ENCODE peak calls at places on chromosomes 3 and 15, in seven cellular contexts. A is type B pancreatic cell, I is fibroblast of lung, L is HFF-Myc, Y is epithelial cell of esophagus, K is glutamatergic neuron, Z is pancreas. C is an unnamed sample.

GRCh38 chr3:481680-482079 is 285.1 kb downstream of the CHL1 start:
- DNase-seq in Y (peak), A (no peak), K (no peak), Z (no peak), L (no peak), I (no peak), C (peak)

GRCh38 chr3:39383913-39384664 is 919 bp downstream of the SLC25A38 start:
- DNase-seq in I (peak), A (peak), Z (peak), L (peak), K (peak), Y (peak), C (peak)

GRCh38 chr3:134029734-134030381 is at the start of gene SLCO2A1:
- DNase-seq in L (no peak), K (peak), I (peak), Z (peak), A (no peak), Y (peak), C (peak)

GRCh38 chr15:50058231-50058630 is 60.8 kb downstream of the ATP8B4 start:
- DNase-seq in K (no peak), Y (no peak), A (no peak), L (peak), I (peak), Z (no peak), C (peak)

GRCh38 chr3:115768661-115769060 is 145.4 kb downstream of the GAP43 start:
- DNase-seq in Z (no peak), A (no peak), K (no peak), Y (no peak), I (no peak), L (no peak), C (no peak)

GRCh38 chr15:87716422-87716821 is 540.1 kb downstream of the NTRK3 start:
- DNase-seq in I (no peak), L (no peak), K (no peak), Y (no peak), A (no peak), Z (no peak), C (no peak)

GRCh38 chr15:85329561-85330421 is 50.6 kb upstream of the AKAP13 start:
- DNase-seq in K (no peak), I (peak), Z (no peak), L (peak), A (no peak), Y (no peak), C (no peak)

GRCh38 chr15:101252836-101253235 is 988 bp upstream of the CHSY1 start:
- DNase-seq in K (no peak), A (no peak), Y (peak), I (no peak), Z (no peak), L (no peak), C (peak)

GRCh38 chr15:63610209-63610841 is 13.1 kb downstream of the FBXL22 start:
- DNase-seq in K (peak), A (no peak), L (peak), Y (peak), Z (peak), I (peak), C (peak)

GRCh38 chr15:37576952-37577351 is 357.5 kb upstream of the TMCO5A start:
- DNase-seq in K (no peak), L (no peak), Y (no peak), I (no peak), Z (no peak), A (no peak), C (no peak)
- TF ChIP-seq CTCF in K (no peak), L (no peak), Y (no peak), I (no peak), Z (no peak), A (no peak), C (no peak)

DNA sequence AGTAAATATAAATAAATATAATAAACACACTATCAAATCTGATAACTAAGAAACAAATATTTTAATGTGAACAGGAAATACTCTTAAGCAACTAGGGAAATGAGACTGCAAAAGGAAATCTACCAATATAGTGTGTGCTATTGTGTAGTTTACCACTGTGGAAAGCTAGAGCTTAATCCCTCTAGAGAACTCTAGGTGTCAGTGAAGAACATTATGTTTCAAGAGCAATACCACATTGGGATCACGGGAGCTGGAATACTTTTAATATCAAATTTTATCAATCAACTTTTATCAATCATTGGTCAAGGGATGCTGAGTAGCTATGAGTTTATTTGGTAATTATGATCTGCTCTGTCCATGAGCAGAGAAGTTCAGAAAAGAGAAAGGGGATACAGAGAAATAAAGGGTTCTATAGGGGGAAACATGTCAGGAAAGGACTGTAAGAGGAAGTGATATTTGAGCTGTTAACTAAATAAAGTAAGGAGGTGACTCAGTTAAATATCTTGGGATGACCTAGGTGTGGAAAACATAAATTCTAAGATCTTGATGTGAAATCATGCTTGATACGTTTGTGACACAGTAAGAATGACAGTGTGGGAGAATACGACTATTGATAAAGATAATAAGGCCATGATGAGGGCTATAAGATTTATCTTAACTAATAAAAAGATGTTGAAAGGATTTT is 762.2 kb upstream of the ALCAM start:
- DNase-seq in K (no peak), A (no peak), L (peak), I (peak), Z (no peak), Y (peak), C (peak)
- TF ChIP-seq CTCF in K (no peak), A (peak), L (peak), I (peak), Z (no peak), Y (peak), C (peak)

GRCh38 chr3:51176923-51177322 is 208.2 kb upstream of the MANF start:
- DNase-seq in L (no peak), Y (no peak), K (no peak), A (no peak), Z (no peak), I (no peak), C (no peak)
- TF ChIP-seq CTCF in L (no peak), Y (no peak), K (no peak), A (no peak), Z (no peak), I (no peak), C (no peak)

DNA sequence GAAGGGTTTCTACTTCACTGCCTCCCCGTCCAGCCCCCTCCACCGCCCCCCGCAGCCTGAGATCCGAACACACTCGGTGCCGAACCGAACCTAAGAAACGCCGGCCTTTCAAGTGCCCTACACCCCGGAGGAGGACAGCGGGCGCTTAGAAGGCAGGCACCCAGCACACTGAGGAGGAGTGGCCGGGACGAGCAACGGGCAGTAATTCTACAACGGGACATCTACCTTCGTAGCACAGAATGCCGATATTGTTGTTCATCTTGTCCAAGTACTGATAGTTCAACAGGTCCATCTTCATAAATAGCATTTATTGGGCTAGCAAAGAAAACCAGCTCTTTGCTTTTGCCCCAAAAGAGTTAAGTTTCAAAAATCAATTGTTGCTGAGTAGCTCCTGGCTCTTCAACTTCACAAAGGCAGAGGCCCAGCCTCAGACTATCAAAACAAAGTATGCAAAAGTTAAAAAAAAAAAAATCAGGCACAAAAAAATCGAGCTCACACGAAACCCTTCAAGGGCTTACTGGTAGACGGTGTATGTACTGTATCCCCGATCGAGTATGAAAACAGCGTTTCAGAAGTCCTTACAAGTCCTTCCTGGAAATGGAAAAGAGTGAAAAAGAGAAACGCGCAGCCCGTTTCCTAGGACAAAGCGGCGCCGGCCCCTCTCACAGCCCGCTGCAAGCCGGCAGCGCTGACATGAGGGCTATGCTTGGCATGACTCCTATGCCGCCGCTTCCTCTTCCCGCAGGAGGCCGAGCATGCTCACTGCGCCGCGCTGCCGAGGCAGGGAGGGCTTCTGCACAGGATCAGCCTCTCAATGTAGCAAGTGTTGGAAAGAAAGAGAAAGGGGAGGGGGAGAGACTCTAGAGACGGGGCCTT is at the start of gene VGLL4:
- DNase-seq in L (peak), Y (peak), Z (peak), I (peak), A (peak), K (peak), C (peak)
- TF ChIP-seq CTCF in L (no peak), Y (no peak), Z (no peak), I (no peak), A (no peak), K (no peak), C (no peak)

GRCh38 chr3:62289922-62290321 is 83.4 kb downstream of the FEZF2 start:
- DNase-seq in Z (no peak), A (no peak), I (no peak), L (no peak), K (no peak), Y (no peak), C (no peak)
- TF ChIP-seq CTCF in Z (no peak), A (no peak), I (no peak), L (no peak), K (no peak), Y (no peak), C (no peak)

DNA sequence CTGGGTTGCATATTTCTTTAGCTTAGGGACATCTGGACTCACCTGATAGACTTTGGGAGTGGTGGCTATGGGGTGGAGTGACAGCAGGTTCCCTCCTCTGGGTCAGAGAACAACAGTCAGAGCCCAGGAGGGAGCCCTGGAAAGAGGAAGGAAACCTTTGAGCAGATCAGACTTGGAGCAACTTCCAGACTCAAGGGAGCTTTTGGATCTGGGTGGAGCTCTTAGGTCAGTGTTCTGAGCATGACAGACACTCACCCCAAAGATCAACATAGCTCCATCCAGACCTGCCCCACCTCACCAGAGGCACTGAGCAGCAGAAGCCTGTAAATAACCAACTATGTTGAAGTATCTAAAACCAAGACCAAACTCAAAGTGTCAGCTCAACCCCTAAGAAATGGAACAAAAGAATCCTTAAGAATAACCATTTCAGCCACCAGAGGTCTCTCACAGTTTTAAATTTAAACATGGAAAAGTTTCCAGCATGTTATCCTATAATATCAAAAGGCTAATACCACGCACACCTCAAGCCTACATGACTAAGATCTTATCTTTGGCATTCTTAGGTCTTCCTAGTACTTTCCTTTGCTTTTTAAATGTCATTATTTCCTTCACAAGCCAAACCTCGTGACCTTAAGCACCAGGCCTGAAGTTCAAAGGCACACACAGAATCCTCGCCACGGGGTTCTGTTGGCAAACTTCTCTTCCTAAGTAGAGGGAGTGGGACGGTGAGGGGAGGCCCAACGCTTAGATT is 56.4 kb downstream of the UMPS start:
- DNase-seq in I (peak), K (no peak), Y (peak), L (no peak), A (no peak), Z (no peak), C (peak)
- TF ChIP-seq CTCF in I (peak), K (no peak), Y (peak), L (peak), A (peak), Z (no peak), C (peak)

DNA sequence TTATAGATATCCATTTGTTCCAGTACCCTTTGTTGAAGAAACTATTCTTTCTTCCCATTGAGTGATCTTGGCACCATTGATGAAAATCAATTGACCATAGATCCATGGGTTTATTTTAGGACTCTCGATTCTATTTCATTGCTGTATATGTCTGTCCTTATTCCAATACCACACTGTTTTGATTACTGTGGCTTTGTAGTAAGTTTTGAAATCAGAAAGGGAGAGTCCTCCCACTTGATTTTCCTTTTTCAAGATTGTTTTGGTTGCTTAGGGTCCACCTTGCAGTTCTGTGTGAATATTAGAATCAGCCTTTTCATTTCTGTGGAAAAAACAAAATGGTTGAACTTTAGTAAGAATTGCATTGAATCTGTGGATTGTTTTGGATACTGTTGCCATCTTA is 20.6 kb upstream of the IL20RB start:
- DNase-seq in Z (no peak), I (no peak), A (no peak), K (no peak), Y (no peak), L (no peak), C (no peak)
- TF ChIP-seq CTCF in Z (no peak), I (no peak), A (no peak), K (no peak), Y (no peak), L (no peak), C (no peak)

DNA sequence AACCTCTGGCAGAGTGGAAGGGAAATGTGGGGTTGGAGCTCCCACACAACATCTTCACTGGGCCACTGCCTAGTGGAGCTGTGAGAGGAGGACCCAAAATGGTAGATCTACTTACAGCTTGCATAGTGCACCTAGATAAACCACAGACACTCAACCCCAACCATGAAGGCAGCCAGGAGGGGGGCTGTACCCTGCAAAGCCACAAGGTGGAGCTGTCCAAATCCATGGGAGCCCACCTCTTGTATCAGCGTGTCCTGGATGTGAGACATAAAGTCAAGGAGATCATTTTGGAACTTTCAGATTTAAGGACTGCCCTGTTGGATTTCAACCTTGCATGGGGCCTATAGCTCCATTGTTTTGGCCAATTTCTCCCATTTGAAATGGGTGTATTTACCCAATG is 20.9 kb downstream of the TP63 start:
- DNase-seq in Z (no peak), Y (peak), I (no peak), L (no peak), A (no peak), K (peak), C (peak)
- TF ChIP-seq CTCF in Z (no peak), Y (peak), I (peak), L (peak), A (peak), K (peak), C (peak)

DNA sequence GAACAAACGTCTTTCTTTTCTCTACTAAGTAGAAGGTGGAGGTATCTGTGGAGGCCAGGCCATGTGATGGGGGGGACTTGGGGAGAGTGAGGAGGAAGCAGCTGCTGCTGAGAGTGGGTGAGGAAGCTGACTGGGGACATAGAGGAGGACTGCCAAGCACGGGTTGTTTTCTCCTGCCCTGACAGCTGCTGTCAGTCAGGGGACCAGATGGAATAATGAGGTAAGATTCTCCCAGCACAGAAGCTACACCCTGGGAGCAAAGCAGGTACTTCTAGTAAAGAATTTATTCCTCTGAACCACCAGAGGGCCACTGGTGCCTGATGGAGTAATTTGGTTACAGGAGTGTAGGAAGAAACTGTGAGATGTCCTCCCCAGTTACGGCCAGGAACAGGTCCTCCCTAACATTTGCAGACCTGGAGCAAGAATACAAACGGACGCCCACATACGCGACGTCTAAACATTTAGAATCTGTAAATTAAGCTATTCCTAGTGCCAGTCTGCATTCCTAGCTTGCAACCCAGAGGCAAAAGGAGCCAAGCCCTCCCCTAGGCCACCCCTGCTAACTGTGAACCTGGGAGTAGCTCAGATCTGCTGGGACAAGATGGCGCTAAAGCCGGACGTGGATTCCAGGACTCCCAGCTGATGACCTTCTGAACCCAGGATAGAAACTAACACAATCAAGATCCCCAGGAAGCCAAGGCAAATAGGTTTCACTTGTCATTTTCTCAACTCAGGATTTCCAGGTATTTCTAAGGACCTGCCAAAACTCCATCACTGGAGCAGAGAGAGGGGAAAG is 14.8 kb downstream of the CRYGS start:
- DNase-seq in Y (no peak), A (no peak), L (no peak), K (no peak), I (no peak), Z (no peak), C (no peak)
- TF ChIP-seq CTCF in Y (peak), A (peak), L (no peak), K (peak), I (no peak), Z (no peak), C (peak)

DNA sequence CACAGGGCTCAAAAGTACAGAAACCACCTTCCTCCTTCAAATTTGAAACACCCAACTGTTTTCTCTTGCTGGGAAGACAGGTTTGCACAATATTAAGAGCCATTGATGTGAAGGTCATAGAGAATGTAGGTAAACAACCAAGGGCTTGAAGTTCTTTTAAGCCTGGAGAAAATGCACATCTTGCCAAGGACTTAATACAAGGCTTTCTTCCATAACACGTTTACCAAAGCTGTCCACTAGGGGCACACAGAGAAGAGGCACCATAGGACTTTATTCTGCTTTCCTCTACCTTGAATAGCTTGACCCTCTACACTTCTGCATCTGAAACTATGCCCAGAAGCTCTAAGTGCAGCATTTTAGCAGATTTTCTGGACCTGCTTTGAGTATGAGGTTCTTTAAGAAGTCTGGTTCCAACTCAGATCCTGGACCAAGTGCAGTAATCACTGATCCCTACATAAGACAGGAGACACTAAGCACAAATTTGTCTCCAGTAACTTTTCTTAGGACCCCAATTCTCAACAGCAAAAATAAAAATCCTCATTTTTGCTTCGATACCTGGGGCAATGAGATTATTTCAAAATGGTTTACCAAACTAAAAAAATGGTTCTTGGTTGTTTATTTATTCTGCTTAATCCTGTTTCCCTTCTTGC is 138.0 kb downstream of the FBN1 start:
- DNase-seq in I (peak), Z (peak), A (no peak), L (peak), Y (peak), K (no peak), C (peak)
- TF ChIP-seq CTCF in I (peak), Z (peak), A (peak), L (peak), Y (peak), K (peak), C (peak)

C was measured in MCF 10A.